ENCODE peak calls at places on chromosomes 4 and X, in five cellular contexts. P is stomach, D is fibroblast of lung, V is tibial nerve, W is suprapubic skin. N is an unnamed sample. For H3K27me3 and H3K4me1, the result is how much of the 10 kb centered on the place peaks cover.

GRCh38 chrX:103310592-103311400 is at the start of gene BEX2:
- DNase-seq in P (peak), D (peak), V (no peak), W (peak), N (peak)

GRCh38 chr4:5799406-5799805 is 88.4 kb downstream of the EVC start:
- DNase-seq in P (no peak), D (no peak), V (no peak), W (peak), N (no peak)

GRCh38 chr4:76219299-76220055 is 5.9 kb upstream of the SCARB2 start:
- DNase-seq in P (no peak), D (peak), V (no peak), W (no peak), N (no peak)

GRCh38 chr4:169604131-169604900 is 8.1 kb downstream of the NEK1 start:
- DNase-seq in P (no peak), D (peak), V (no peak), W (no peak), N (no peak)

GRCh38 chrX:45056428-45057145 is 144.1 kb downstream of the DIPK2B start:
- DNase-seq in P (no peak), D (no peak), V (no peak), W (no peak), N (no peak)

GRCh38 chrX:53456254-53456653 is 22.1 kb upstream of the HSD17B10 start:
- DNase-seq in P (no peak), D (peak), V (no peak), W (no peak), N (no peak)

GRCh38 chr4:181566490-181566889 is 676.7 kb upstream of the TENM3 start:
- DNase-seq in P (no peak), D (peak), V (no peak), W (no peak), N (no peak)

GRCh38 chr4:9949573-9949972 is 71.7 kb downstream of the SLC2A9 start:
- DNase-seq in P (no peak), D (no peak), V (no peak), W (no peak), N (no peak)

GRCh38 chrX:140510895-140511295 is 6.0 kb upstream of the SOX3 start:
- DNase-seq in P (no peak), D (no peak), V (no peak), W (no peak), N (no peak)

GRCh38 chr4:54945838-54946237 is 179.6 kb downstream of the KDR start:
- DNase-seq in P (no peak), D (no peak), V (no peak), W (no peak), N (no peak)

GRCh38 chrX:25018682-25019081 is 2.9 kb upstream of the ARX start:
- DNase-seq in P (no peak), D (no peak), V (no peak), W (no peak), N (no peak)

GRCh38 chrX:25022499-25023325 is 6.9 kb upstream of the ARX start:
- DNase-seq in P (no peak), D (no peak), V (no peak), W (no peak), N (no peak)

GRCh38 chrX:25021132-25021498 is 5.3 kb upstream of the ARX start:
- DNase-seq in P (no peak), D (no peak), V (no peak), W (no peak), N (no peak)

GRCh38 chrX:25019707-25020390 is 4.1 kb upstream of the ARX start:
- DNase-seq in P (no peak), D (no peak), V (no peak), W (no peak), N (no peak)

DNA sequence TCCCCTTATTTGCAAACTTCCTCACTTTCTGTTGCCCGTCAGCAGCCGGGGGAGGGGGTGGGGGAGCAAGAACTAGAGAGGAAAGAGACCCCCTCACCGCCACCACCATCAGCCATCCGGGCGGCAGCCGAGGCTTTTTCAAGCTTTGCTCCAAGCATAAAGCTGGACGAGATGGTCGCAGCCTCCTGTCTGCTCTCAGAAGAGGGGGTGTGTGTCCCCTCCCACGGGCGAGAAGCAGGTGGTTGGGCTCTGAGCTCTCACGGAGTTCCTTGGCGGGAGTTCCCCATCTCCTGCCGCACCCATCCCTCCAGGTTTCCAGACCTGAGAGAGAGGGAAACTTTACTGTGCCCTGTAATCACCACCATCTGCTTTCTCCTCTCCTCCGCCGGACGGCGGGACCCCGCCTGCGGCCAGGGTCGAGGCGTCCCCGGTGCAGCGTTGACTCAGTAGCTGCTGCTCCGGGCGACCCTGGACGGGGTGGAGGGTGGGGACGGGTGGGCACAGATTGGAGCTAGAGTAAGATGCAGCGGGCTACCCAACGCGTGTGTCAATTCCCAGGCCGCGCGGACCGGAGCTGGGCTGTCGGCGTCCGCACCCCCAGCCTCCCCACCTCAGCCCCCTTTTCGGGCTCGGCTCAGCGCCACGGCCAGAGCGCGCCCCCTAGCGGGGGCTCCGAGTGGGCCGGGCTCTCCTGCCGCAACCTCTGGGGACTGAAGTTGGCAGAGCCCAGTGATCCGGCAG is 4.8 kb upstream of the ARX start:
- DNase-seq in P (no peak), D (no peak), V (no peak), W (no peak), N (no peak)
- H3K27me3 ChIP-seq in P (half or more), D (half or more), V (under half), W (half or more), N (under half)

GRCh38 chrX:150768132-150768485 is 74.9 kb downstream of the MTMR1 start:
- DNase-seq in P (no peak), D (no peak), V (no peak), W (no peak), N (no peak)
- H3K4me1 ChIP-seq in P (under half), D (under half), V (under half), W (under half), N (under half)

DNA sequence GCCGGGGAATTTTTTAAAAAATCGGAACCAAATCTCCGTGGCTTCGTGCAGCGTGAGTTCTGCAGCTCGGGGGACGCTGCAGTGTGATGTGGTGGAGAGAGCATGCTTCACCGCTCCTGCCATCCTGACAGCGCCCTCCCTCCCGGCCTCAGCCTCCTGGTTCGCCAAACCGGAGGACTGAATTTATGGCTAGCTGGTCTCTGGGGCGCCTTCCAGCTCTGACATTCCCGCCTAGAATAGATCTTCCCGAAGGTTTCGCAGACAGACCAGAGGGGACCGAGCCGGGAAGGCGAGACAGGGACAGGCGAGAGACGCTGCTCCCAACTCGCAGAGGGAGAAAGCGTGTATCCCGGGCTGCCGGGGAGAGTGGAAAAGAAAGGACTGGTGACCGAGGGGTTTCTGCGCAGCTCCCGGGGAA is 25.9 kb downstream of the HOPX start:
- DNase-seq in P (no peak), D (peak), V (no peak), W (peak), N (no peak)
- H3K27me3 ChIP-seq in P (under half), D (under half), V (under half), W (under half), N (under half)

DNA sequence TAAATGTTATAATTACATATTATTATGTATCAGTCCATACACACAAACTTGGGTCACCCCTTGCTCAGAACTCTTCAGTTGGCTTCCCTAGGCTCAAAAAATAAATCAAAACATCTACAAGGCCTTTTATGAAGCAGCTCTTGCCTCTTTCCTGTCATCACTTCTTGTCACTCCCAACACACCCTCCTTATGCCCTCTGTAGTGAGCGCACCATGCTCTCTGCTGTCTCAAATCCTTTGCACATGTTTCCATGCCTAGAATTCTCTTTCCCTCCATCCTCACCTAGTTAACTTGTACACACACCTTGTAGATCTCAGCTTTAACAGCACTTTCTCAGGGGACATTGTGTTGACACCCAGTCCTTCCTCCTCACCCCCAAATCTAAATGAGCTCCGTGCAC is 53.0 kb downstream of the ATP8A1 start:
- DNase-seq in P (no peak), D (no peak), V (no peak), W (no peak), N (no peak)
- H3K4me1 ChIP-seq in P (under half), D (under half), V (under half), W (under half), N (under half)

GRCh38 chr4:8107146-8107657 is 51.4 kb downstream of the ABLIM2 start:
- DNase-seq in P (no peak), D (no peak), V (no peak), W (no peak), N (no peak)
- H3K27me3 ChIP-seq in P (under half), D (under half), V (under half), W (under half), N (under half)

GRCh38 chr4:61915501-61915900 is 715.4 kb downstream of the ADGRL3 start:
- DNase-seq in P (no peak), D (no peak), V (no peak), W (no peak), N (no peak)
- H3K4me1 ChIP-seq in P (under half), D (under half), V (under half), W (under half), N (under half)

GRCh38 chr4:108171541-108172230 is 3.0 kb upstream of the LEF1 start:
- DNase-seq in P (no peak), D (peak), V (no peak), W (no peak), N (no peak)
- H3K27me3 ChIP-seq in P (half or more), D (under half), V (under half), W (half or more), N (under half)

DNA sequence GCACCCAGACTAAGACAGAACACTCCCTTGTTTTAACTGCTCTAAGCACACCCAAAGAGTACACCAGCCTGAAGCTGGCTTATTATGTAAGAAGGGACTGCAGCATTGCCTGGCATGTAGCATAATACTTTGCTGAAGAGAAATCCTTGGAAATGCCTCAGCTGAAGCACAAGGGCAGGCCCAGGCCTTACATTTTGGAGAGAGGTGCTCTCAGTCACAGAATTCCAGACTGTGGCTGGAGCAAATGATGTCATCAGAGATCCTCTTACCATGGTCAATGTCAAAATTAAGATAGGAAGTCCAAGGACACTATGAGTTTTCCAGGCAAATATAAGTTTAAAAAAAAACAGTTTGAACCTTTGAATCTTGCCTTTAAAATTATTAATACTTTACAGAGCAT is 14.8 kb downstream of the ARHGEF6 start:
- DNase-seq in P (no peak), D (no peak), V (no peak), W (no peak), N (no peak)
- H3K4me1 ChIP-seq in P (under half), D (under half), V (under half), W (under half), N (under half)

N was measured in prostate gland.